ENCODE peak calls at places on chromosomes 3 and 15, in nine cellular contexts. R is uterus; M is colonic mucosa; K is CD4-positive, alpha-beta memory T cell; X is A549; L is left lung; G is fibroblast of lung; J is K562; I is CD8-positive, alpha-beta memory T cell. F is an unnamed sample. For H3K9me3, the result is how much of the 10 kb centered on the place peaks cover.

GRCh38 chr3:143751643-143752178 is 96.6 kb downstream of the SLC9A9 start:
- DNase-seq in R (no peak), M (no peak), K (peak), X (no peak), L (no peak), G (no peak), J (no peak), I (no peak), F (no peak)

GRCh38 chr3:32780735-32781210 is 37.0 kb upstream of the TRIM71 start:
- DNase-seq in R (no peak), M (peak), K (no peak), X (no peak), L (peak), G (peak), J (peak), I (no peak), F (peak)

GRCh38 chr3:183044547-183045229 is 54.6 kb downstream of the MCCC1 start:
- DNase-seq in R (no peak), M (no peak), K (no peak), X (no peak), L (no peak), G (no peak), J (no peak), I (no peak), F (no peak)

GRCh38 chr3:119831941-119832371 is 50.1 kb downstream of the NR1I2 start:
- DNase-seq in R (no peak), M (no peak), K (no peak), X (no peak), L (no peak), G (no peak), J (no peak), I (no peak), F (no peak)

GRCh38 chr3:61796088-61796680 is 234.8 kb downstream of the PTPRG start:
- DNase-seq in R (no peak), M (no peak), K (no peak), X (no peak), L (no peak), G (no peak), J (no peak), I (no peak), F (no peak)

GRCh38 chr3:186826316-186826977 is 16.1 kb upstream of the ADIPOQ start:
- DNase-seq in R (no peak), M (peak), K (peak), X (no peak), L (no peak), G (no peak), J (no peak), I (no peak), F (no peak)

GRCh38 chr3:192772495-192772894 is 45.2 kb upstream of the FGF12 start:
- DNase-seq in R (no peak), M (no peak), K (no peak), X (no peak), L (no peak), G (no peak), J (no peak), I (no peak), F (peak)

GRCh38 chr15:66752078-66752477 is 50.0 kb downstream of the SMAD6 start:
- DNase-seq in R (no peak), M (no peak), K (no peak), X (no peak), L (no peak), G (no peak), J (no peak), I (no peak), F (no peak)

GRCh38 chr15:49692514-49693090 is 71.8 kb downstream of the DTWD1 start:
- DNase-seq in R (no peak), M (no peak), K (no peak), X (no peak), L (no peak), G (no peak), J (no peak), I (no peak), F (no peak)

GRCh38 chr3:174051191-174051590 is 653.6 kb downstream of the NLGN1 start:
- DNase-seq in R (no peak), M (no peak), K (no peak), X (no peak), L (no peak), G (no peak), J (no peak), I (no peak), F (peak)

GRCh38 chr3:12198301-12198700 is 39.6 kb upstream of the TIMP4 start:
- DNase-seq in R (no peak), M (no peak), K (no peak), X (no peak), L (no peak), G (peak), J (no peak), I (no peak), F (no peak)

GRCh38 chr3:124627501-124627908 is 102.7 kb upstream of the UMPS start:
- DNase-seq in R (no peak), M (no peak), K (no peak), X (no peak), L (no peak), G (peak), J (peak), I (no peak), F (no peak)

GRCh38 chr3:172528677-172529076 is 5.4 kb upstream of the TNFSF10 start:
- DNase-seq in R (no peak), M (no peak), K (no peak), X (no peak), L (no peak), G (no peak), J (no peak), I (no peak), F (no peak)

GRCh38 chr15:31078461-31078860 is 23.1 kb downstream of the TRPM1 start:
- DNase-seq in R (no peak), M (no peak), K (no peak), X (no peak), L (no peak), G (no peak), J (no peak), I (no peak), F (no peak)

GRCh38 chr3:151468284-151468917 is 7.5 kb upstream of the IGSF10 start:
- DNase-seq in R (no peak), M (peak), K (no peak), X (peak), L (no peak), G (peak), J (peak), I (peak), F (peak)

GRCh38 chr15:51878446-51879386 is 49.3 kb downstream of the TMOD3 start:
- DNase-seq in R (no peak), M (no peak), K (no peak), X (no peak), L (no peak), G (peak), J (peak), I (no peak), F (no peak)

GRCh38 chr3:2001306-2002108 is 97.2 kb upstream of the CNTN4 start:
- DNase-seq in R (no peak), M (no peak), K (no peak), X (no peak), L (no peak), G (no peak), J (no peak), I (no peak), F (no peak)

GRCh38 chr15:31346367-31347066 is 19.9 kb downstream of the KLF13 start:
- DNase-seq in R (no peak), M (no peak), K (peak), X (no peak), L (peak), G (no peak), J (no peak), I (peak), F (no peak)

GRCh38 chr3:48952510-48953118 is 34.0 kb downstream of the ARIH2 start:
- DNase-seq in R (no peak), M (peak), K (peak), X (no peak), L (no peak), G (no peak), J (peak), I (peak), F (peak)

GRCh38 chr3:61250784-61251173 is 473 bp downstream of the FHIT start:
- DNase-seq in R (peak), M (peak), K (no peak), X (no peak), L (peak), G (peak), J (peak), I (no peak), F (no peak)

GRCh38 chr3:46858456-46858855 is 4.8 kb downstream of the MYL3 start:
- DNase-seq in R (peak), M (no peak), K (peak), X (no peak), L (peak), G (no peak), J (no peak), I (peak), F (no peak)

GRCh38 chr3:16513141-16514020 is at the start of gene RFTN1:
- DNase-seq in R (peak), M (peak), K (peak), X (no peak), L (peak), G (peak), J (peak), I (peak), F (no peak)

GRCh38 chr3:150098621-150099020 is 127.9 kb upstream of the PFN2 start:
- DNase-seq in R (no peak), M (no peak), K (no peak), X (no peak), L (no peak), G (no peak), J (no peak), I (no peak), F (no peak)

GRCh38 chr15:34262362-34262761 is 37.5 kb downstream of the EMC4 start:
- DNase-seq in R (no peak), M (no peak), K (no peak), X (no peak), L (no peak), G (no peak), J (no peak), I (no peak), F (no peak)

DNA sequence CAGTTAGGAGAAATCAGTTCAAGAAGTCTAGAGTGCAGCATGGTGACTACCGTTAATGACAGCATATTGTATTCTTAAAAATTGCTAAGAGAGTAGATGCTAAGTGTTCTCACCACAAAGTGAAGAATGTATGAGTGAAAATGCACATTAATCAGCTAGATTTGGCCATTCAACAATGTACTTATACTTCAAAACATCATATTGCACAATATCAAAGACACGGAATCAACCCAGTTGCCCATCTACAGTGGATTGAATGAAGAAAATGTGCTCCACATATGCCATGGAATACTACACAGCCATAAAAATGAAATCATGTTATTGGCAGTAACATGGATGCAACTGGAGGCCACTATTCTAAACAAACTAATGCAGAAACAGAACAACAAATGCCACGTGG is 119.9 kb upstream of the NDN start:
- DNase-seq in R (no peak), M (no peak), K (no peak), X (no peak), L (no peak), G (no peak), J (no peak), I (no peak), F (no peak)
- H3K27ac ChIP-seq in R (no peak), M (no peak), K (no peak), X (no peak), L (no peak), G (no peak), J (no peak), I (no peak), F (no peak)

GRCh38 chr15:76259392-76259791 is 51.9 kb downstream of the ETFA start:
- DNase-seq in R (no peak), M (no peak), K (no peak), X (no peak), L (no peak), G (no peak), J (no peak), I (no peak), F (no peak)
- H3K9me3 ChIP-seq in R (under half), M (under half), K (under half), X (under half), L (under half), G (under half), J (under half), I (under half), F (under half)

GRCh38 chr3:58577269-58577821 is at the start of gene FAM107A:
- DNase-seq in R (peak), M (peak), K (no peak), X (no peak), L (no peak), G (peak), J (no peak), I (no peak), F (no peak)
- H3K4me3 ChIP-seq in R (peak), M (no peak), K (no peak), X (no peak), L (no peak), G (no peak), J (no peak), I (no peak), F (no peak)

DNA sequence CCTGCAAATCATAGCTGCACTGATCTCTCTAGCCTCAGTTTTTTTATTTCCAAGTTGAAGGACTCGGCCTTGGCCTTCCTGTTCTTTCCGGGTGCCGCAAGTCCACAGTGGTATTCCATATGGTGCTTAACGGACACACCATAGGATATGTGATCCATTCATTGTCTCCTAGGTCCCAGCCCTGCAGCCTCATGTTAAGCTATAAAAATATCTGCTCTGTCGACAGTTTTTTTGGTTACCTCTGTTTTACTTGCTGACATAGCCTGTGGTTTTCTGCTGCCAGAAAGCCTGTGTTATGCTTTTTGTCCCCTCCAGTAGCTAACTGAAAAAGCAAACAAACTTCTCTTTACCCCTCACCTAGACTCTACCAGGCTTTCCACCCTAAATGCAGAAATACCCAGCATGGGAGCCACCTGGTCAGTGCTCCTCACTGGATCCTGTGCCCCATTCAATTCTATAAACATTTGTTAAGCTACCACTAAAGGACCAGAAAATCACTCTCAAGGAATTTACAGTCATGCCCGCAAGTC is 5.3 kb downstream of the INAFM2 start:
- DNase-seq in R (no peak), M (no peak), K (no peak), X (no peak), L (no peak), G (no peak), J (no peak), I (no peak), F (no peak)
- H3K27ac ChIP-seq in R (peak), M (no peak), K (no peak), X (no peak), L (no peak), G (no peak), J (no peak), I (no peak), F (no peak)

F was measured in iPS DF 6.9.